ENCODE peak calls at places on chromosomes 13 and 19, in nine cellular contexts. A is colonic mucosa, F is GM10248, R is AG09309, H is A673, V is progenitor cell of endocrine pancreas, E is CD14-positive monocyte, B is fibroblast of the aortic adventitia, X is Calu3. T is an unnamed sample.

GRCh38 chr13:109297628-109298027 is 488.8 kb downstream of the IRS2 start:
- DNase-seq in A (no peak), F (no peak), R (peak), H (no peak), V (no peak), E (no peak), B (peak), X (no peak), T (peak)

GRCh38 chr13:71015021-71015420 is 852.0 kb downstream of the DACH1 start:
- DNase-seq in A (no peak), F (no peak), R (no peak), H (no peak), V (no peak), E (no peak), B (no peak), X (no peak), T (no peak)

GRCh38 chr19:42124386-42124901 is 7.8 kb downstream of the POU2F2 start:
- DNase-seq in A (no peak), F (no peak), R (no peak), H (no peak), V (no peak), E (no peak), B (no peak), X (no peak), T (no peak)

GRCh38 chr13:47251771-47252170 is 354.9 kb upstream of the HTR2A start:
- DNase-seq in A (no peak), F (no peak), R (peak), H (no peak), V (no peak), E (no peak), B (peak), X (no peak), T (no peak)

GRCh38 chr13:113758651-113759524 is at the start of gene TMEM255B:
- DNase-seq in A (peak), F (peak), R (no peak), H (peak), V (peak), E (peak), B (peak), X (peak), T (peak)

GRCh38 chr13:71877280-71877653 is 10.3 kb upstream of the DACH1 start:
- DNase-seq in A (no peak), F (no peak), R (no peak), H (no peak), V (no peak), E (no peak), B (no peak), X (no peak), T (no peak)

GRCh38 chr19:10419200-10419645 is 1.1 kb upstream of the PDE4A start:
- DNase-seq in A (no peak), F (no peak), R (no peak), H (peak), V (no peak), E (no peak), B (no peak), X (no peak), T (no peak)

GRCh38 chr13:99658266-99658991 is 157.2 kb downstream of the TM9SF2 start:
- DNase-seq in A (peak), F (no peak), R (peak), H (peak), V (peak), E (no peak), B (peak), X (peak), T (peak)

GRCh38 chr19:28465317-28466086 is 747.4 kb downstream of the UQCRFS1 start:
- DNase-seq in A (no peak), F (no peak), R (no peak), H (no peak), V (no peak), E (no peak), B (peak), X (peak), T (peak)

GRCh38 chr19:5246554-5247155 is 94.0 kb downstream of the PTPRS start:
- DNase-seq in A (no peak), F (no peak), R (no peak), H (no peak), V (no peak), E (no peak), B (no peak), X (no peak), T (no peak)

GRCh38 chr13:31945202-31945978 is 86.2 kb upstream of the FRY start:
- DNase-seq in A (peak), F (no peak), R (peak), H (peak), V (no peak), E (peak), B (peak), X (peak), T (peak)

GRCh38 chr13:111312944-111313590 is 7.4 kb upstream of the TEX29 start:
- DNase-seq in A (no peak), F (no peak), R (no peak), H (no peak), V (no peak), E (no peak), B (no peak), X (no peak), T (no peak)

GRCh38 chr13:52446265-52446664 is 4.2 kb downstream of the VPS36 start:
- DNase-seq in A (no peak), F (no peak), R (no peak), H (peak), V (no peak), E (no peak), B (peak), X (no peak), T (no peak)

GRCh38 chr13:81927347-81927746 is 1586.4 kb upstream of the SPRY2 start:
- DNase-seq in A (no peak), F (no peak), R (no peak), H (peak), V (no peak), E (no peak), B (no peak), X (no peak), T (peak)

GRCh38 chr19:35090160-35090794 is 25.3 kb upstream of the FXYD3 start:
- DNase-seq in A (peak), F (peak), R (no peak), H (peak), V (peak), E (no peak), B (peak), X (peak), T (peak)

GRCh38 chr13:97318532-97318931 is 96.4 kb downstream of the MBNL2 start:
- DNase-seq in A (no peak), F (no peak), R (no peak), H (no peak), V (no peak), E (no peak), B (no peak), X (no peak), T (no peak)

GRCh38 chr13:98890186-98890585 is 87.7 kb downstream of the DOCK9 start:
- DNase-seq in A (no peak), F (no peak), R (peak), H (no peak), V (no peak), E (no peak), B (peak), X (no peak), T (peak)

GRCh38 chr19:33394006-33394722 is 20.7 kb downstream of the CEBPG start:
- DNase-seq in A (no peak), F (no peak), R (peak), H (no peak), V (no peak), E (peak), B (peak), X (no peak), T (peak)

GRCh38 chr19:6020972-6021805 is 43.2 kb upstream of the RANBP3 start:
- DNase-seq in A (no peak), F (no peak), R (no peak), H (no peak), V (no peak), E (no peak), B (no peak), X (no peak), T (no peak)

GRCh38 chr19:49499030-49499670 is 2.9 kb downstream of the RPS11 start:
- DNase-seq in A (no peak), F (no peak), R (no peak), H (no peak), V (no peak), E (no peak), B (no peak), X (no peak), T (no peak)

GRCh38 chr19:34461375-34462100 is 20.0 kb upstream of the WTIP start:
- DNase-seq in A (no peak), F (no peak), R (no peak), H (no peak), V (no peak), E (no peak), B (peak), X (no peak), T (peak)

GRCh38 chr19:49800771-49801170 is 12.3 kb downstream of the FUZ start:
- DNase-seq in A (no peak), F (no peak), R (no peak), H (no peak), V (no peak), E (no peak), B (no peak), X (no peak), T (no peak)

GRCh38 chr13:30743319-30744055 is 8.1 kb downstream of the ALOX5AP start:
- DNase-seq in A (peak), F (no peak), R (peak), H (no peak), V (no peak), E (peak), B (peak), X (peak), T (peak)

GRCh38 chr13:113963376-113963775 is 10.5 kb downstream of the C13orf46 start:
- DNase-seq in A (no peak), F (no peak), R (no peak), H (no peak), V (no peak), E (peak), B (no peak), X (no peak), T (no peak)

GRCh38 chr13:80684525-80685017 is 343.6 kb upstream of the SPRY2 start:
- DNase-seq in A (no peak), F (no peak), R (no peak), H (no peak), V (no peak), E (no peak), B (no peak), X (no peak), T (no peak)

GRCh38 chr13:60162096-60162495 is 1.6 kb downstream of the DIAPH3 start:
- DNase-seq in A (no peak), F (no peak), R (no peak), H (no peak), V (no peak), E (no peak), B (no peak), X (no peak), T (peak)

GRCh38 chr13:48318714-48319457 is 15.3 kb downstream of the RB1 start:
- DNase-seq in A (peak), F (no peak), R (no peak), H (no peak), V (no peak), E (no peak), B (no peak), X (no peak), T (no peak)

GRCh38 chr19:10352764-10353671 is 13.6 kb upstream of the ICAM3 start:
- DNase-seq in A (peak), F (peak), R (no peak), H (no peak), V (peak), E (no peak), B (peak), X (no peak), T (peak)

GRCh38 chr19:42021185-42021584 is 27.2 kb upstream of the ATP1A3 start:
- DNase-seq in A (no peak), F (no peak), R (no peak), H (no peak), V (no peak), E (no peak), B (no peak), X (no peak), T (no peak)

GRCh38 chr19:407501-408440 is 1.2 kb downstream of the C2CD4C start:
- DNase-seq in A (no peak), F (no peak), R (no peak), H (no peak), V (no peak), E (peak), B (no peak), X (no peak), T (no peak)

GRCh38 chr13:50015263-50015662 is at the start of gene KCNRG:
- DNase-seq in A (no peak), F (no peak), R (no peak), H (no peak), V (no peak), E (no peak), B (peak), X (no peak), T (no peak)

GRCh38 chr19:55495646-55496349 is 7.6 kb downstream of the SSC5D start:
- DNase-seq in A (no peak), F (no peak), R (no peak), H (no peak), V (no peak), E (no peak), B (no peak), X (no peak), T (no peak)

GRCh38 chr13:32443111-32443510 is 15.2 kb upstream of the N4BP2L1 start:
- DNase-seq in A (no peak), F (peak), R (no peak), H (no peak), V (no peak), E (no peak), B (no peak), X (peak), T (peak)

DNA sequence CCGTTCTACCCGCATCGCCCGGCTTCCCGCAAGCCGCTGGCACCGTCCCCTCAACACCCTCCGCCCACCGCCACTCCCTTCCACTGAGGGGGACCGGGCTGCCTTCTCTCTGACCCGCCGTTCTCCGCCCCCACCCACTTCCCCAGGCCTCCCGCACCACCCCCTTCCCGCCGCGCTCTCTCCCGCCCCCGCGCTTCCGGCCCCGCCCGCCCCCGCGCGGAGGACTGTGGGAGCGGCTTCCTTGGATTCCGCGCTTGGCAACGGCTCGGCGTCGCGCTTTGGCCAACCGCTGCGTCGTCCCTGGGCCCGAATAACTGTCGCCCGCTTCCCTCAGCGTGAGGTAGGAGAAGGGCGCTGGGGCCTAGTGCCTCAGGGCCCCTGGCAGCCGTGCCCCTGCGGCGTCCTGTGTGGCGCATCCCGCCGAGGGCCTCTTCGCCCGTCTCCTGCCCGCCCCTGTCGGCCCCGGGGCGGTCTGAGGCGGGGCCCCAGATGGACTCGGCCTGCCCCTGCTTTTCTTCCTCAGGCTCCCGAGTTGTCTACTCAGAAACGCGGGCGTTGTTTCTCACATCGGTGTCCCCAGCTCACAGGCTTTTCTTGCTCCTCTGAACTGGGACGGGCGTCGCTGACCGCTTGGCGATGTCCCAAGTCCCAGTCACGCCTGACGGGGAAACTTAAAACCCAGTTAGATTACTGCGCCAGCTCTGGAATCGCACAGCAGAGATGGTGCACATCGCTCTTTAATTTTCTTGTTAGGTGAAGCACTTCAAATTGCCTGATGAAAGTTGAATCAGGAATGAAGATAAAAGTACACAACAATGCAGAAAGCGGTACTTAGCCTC is at the start of gene IFT88:
- DNase-seq in A (peak), F (peak), R (peak), H (peak), V (peak), E (peak), B (peak), X (peak), T (peak)
- TF ChIP-seq CTCF in A (no peak), F (no peak), R (no peak), H (no peak), V (no peak), E (no peak), B (no peak), X (no peak), T (no peak)

GRCh38 chr13:43626994-43627393 is 159.8 kb downstream of the ENOX1 start:
- DNase-seq in A (no peak), F (no peak), R (no peak), H (no peak), V (no peak), E (no peak), B (no peak), X (no peak), T (no peak)
- TF ChIP-seq CTCF in A (no peak), F (no peak), R (no peak), H (no peak), V (no peak), E (no peak), B (no peak), X (no peak), T (no peak)

GRCh38 chr19:29745253-29745652 is 30.2 kb upstream of the C19orf12 start:
- DNase-seq in A (no peak), F (no peak), R (no peak), H (no peak), V (no peak), E (no peak), B (no peak), X (peak), T (peak)
- TF ChIP-seq CTCF in A (no peak), F (no peak), R (peak), H (peak), V (peak), E (peak), B (peak), X (no peak), T (peak)

GRCh38 chr13:25180795-25181537 is 8.9 kb upstream of the AMER2 start:
- DNase-seq in A (no peak), F (peak), R (no peak), H (peak), V (no peak), E (no peak), B (no peak), X (no peak), T (no peak)

GRCh38 chr13:25181597-25181996 is 9.5 kb upstream of the AMER2 start:
- DNase-seq in A (no peak), F (peak), R (no peak), H (no peak), V (no peak), E (no peak), B (no peak), X (no peak), T (no peak)

GRCh38 chr13:25180450-25180794 is 8.3 kb upstream of the AMER2 start:
- DNase-seq in A (no peak), F (no peak), R (no peak), H (no peak), V (no peak), E (no peak), B (no peak), X (no peak), T (no peak)

GRCh38 chr13:25179011-25179410 is 6.9 kb upstream of the AMER2 start:
- DNase-seq in A (no peak), F (no peak), R (no peak), H (no peak), V (no peak), E (no peak), B (no peak), X (no peak), T (no peak)

GRCh38 chr13:25179810-25180437 is 7.8 kb upstream of the AMER2 start:
- DNase-seq in A (no peak), F (no peak), R (no peak), H (no peak), V (no peak), E (no peak), B (no peak), X (no peak), T (no peak)
- TF ChIP-seq CTCF in A (no peak), F (no peak), R (no peak), H (no peak), V (no peak), E (no peak), B (no peak), X (no peak), T (no peak)

GRCh38 chr19:38720559-38721236 is 23.6 kb downstream of the CAPN12 start:
- DNase-seq in A (no peak), F (peak), R (no peak), H (no peak), V (no peak), E (no peak), B (no peak), X (no peak), T (no peak)

GRCh38 chr19:38719761-38720558 is 24.3 kb downstream of the CAPN12 start:
- DNase-seq in A (no peak), F (no peak), R (no peak), H (no peak), V (no peak), E (no peak), B (no peak), X (peak), T (no peak)

GRCh38 chr19:38717051-38717450 is 27.2 kb downstream of the CAPN12 start:
- DNase-seq in A (no peak), F (no peak), R (no peak), H (no peak), V (no peak), E (no peak), B (no peak), X (no peak), T (no peak)

GRCh38 chr19:38717855-38718254 is 26.4 kb downstream of the CAPN12 start:
- DNase-seq in A (no peak), F (no peak), R (no peak), H (no peak), V (no peak), E (no peak), B (no peak), X (no peak), T (no peak)

GRCh38 chr19:38718747-38719543 is 25.3 kb downstream of the CAPN12 start:
- DNase-seq in A (no peak), F (no peak), R (no peak), H (no peak), V (no peak), E (no peak), B (peak), X (peak), T (peak)
- TF ChIP-seq CTCF in A (no peak), F (peak), R (peak), H (peak), V (peak), E (no peak), B (peak), X (peak), T (peak)

GRCh38 chr19:48364564-48365363 is 597 bp downstream of the SYNGR4 start:
- DNase-seq in A (no peak), F (no peak), R (no peak), H (no peak), V (no peak), E (no peak), B (no peak), X (no peak), T (no peak)

GRCh38 chr19:48361912-48362311 is 1.8 kb downstream of the TMEM143 start:
- DNase-seq in A (no peak), F (no peak), R (no peak), H (no peak), V (no peak), E (no peak), B (no peak), X (no peak), T (no peak)

GRCh38 chr19:48363810-48364563 is at the start of the genes SYNGR4 and TMEM143:
- DNase-seq in A (peak), F (peak), R (peak), H (peak), V (peak), E (peak), B (peak), X (peak), T (peak)

GRCh38 chr19:48363500-48363809 is 285 bp downstream of the TMEM143 start:
- DNase-seq in A (no peak), F (no peak), R (no peak), H (no peak), V (peak), E (no peak), B (no peak), X (no peak), T (no peak)

DNA sequence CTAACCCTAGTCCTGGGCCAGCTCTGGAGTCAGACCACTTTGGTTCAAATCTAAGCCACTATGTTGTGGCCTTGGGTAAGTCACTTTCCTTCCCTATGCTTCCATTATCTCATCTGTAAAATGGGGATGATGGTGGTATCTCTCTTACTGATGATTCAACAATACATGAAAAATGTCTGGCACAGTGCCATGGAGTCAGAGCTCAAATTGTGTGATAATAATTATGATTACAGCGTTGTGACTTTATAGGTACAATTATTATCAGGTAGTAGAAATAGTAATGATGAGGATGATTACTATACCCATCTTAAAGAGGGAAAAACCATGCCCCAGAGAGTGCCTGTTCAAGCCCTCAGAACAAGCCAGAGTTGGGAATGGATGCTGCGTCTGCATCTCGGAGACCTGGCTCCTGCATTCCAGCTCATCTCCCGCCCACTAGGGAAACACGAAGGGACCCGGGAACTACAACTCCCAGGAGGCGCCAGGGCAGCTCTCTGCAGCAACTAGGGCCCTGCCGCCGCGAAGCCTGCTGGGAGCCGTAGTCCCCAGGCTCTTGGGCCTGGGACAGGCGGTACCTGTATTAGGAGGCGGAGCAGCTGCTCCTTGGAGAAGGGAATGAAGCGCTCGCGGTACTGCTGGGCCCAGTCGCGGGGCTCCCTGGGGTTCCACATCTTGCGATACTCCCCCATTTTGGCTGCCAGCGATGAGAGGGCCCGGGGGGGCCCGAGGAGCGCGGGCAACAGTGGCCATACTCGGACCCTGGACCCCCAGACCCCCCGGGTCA is 832 bp downstream of the TMEM143 start:
- DNase-seq in A (peak), F (peak), R (peak), H (peak), V (peak), E (peak), B (peak), X (peak), T (peak)
- TF ChIP-seq CTCF in A (no peak), F (no peak), R (no peak), H (no peak), V (no peak), E (no peak), B (no peak), X (no peak), T (no peak)